ENCODE peak calls at places on chromosomes 6 and 20, in four cellular contexts. H, T, F and Y are unnamed samples.

GRCh38 chr6:29419516-29419915 is 4.8 kb downstream of the OR12D1 start:
- DNase-seq in H (no peak), T (no peak), F (no peak), Y (no peak)

GRCh38 chr6:132972971-132973370 is 158.6 kb downstream of the RPS12 start:
- DNase-seq in H (no peak), T (no peak), F (no peak), Y (no peak)

GRCh38 chr20:3846740-3847418 is at the start of gene MAVS:
- DNase-seq in H (peak; percentile 92), T (peak; percentile 69), F (peak; percentile 84), Y (peak; percentile 62)

GRCh38 chr6:165615629-165616028 is 47.4 kb downstream of the PDE10A start:
- DNase-seq in H (no peak), T (peak; percentile 7), F (no peak), Y (no peak)

GRCh38 chr6:82419088-82419720 is 55.6 kb downstream of the TPBG start:
- DNase-seq in H (no peak), T (no peak), F (no peak), Y (no peak)

GRCh38 chr6:128239146-128239545 is 281.3 kb downstream of the PTPRK start:
- DNase-seq in H (no peak), T (no peak), F (no peak), Y (no peak)

GRCh38 chr6:9401936-9402335 is 966.6 kb upstream of the SLC35B3 start:
- DNase-seq in H (no peak), T (no peak), F (no peak), Y (no peak)

GRCh38 chr20:19435820-19436219 is 223.4 kb downstream of the SLC24A3 start:
- DNase-seq in H (no peak), T (no peak), F (no peak), Y (no peak)

GRCh38 chr6:11527274-11527870 is 10.2 kb upstream of the TMEM170B start:
- DNase-seq in H (no peak), T (no peak), F (no peak), Y (no peak)

GRCh38 chr6:154504865-154505449 is 5.5 kb downstream of the CNKSR3 start:
- DNase-seq in H (peak; percentile 6), T (no peak), F (no peak), Y (no peak)

GRCh38 chr6:162485464-162485863 is 242.1 kb downstream of the PRKN start:
- DNase-seq in H (no peak), T (no peak), F (no peak), Y (no peak)

GRCh38 chr6:113089056-113089455 is 741.9 kb downstream of the RFPL4B start:
- DNase-seq in H (no peak), T (no peak), F (no peak), Y (no peak)

GRCh38 chr20:32966382-32966781 is 37.9 kb downstream of the SUN5 start:
- DNase-seq in H (peak; percentile 15), T (no peak), F (no peak), Y (no peak)

GRCh38 chr6:27553123-27553904 is 80.4 kb upstream of the ZNF184 start:
- DNase-seq in H (no peak), T (peak; percentile 77), F (peak; percentile 53), Y (peak; percentile 23)

GRCh38 chr6:73985891-73986290 is 289.9 kb downstream of the CD109 start:
- DNase-seq in H (no peak), T (no peak), F (peak; percentile 9), Y (no peak)

GRCh38 chr6:45323656-45324224 is 4.4 kb upstream of the RUNX2 start:
- DNase-seq in H (no peak), T (no peak), F (no peak), Y (no peak)

GRCh38 chr6:165183071-165183470 is 126.3 kb downstream of the C6orf118 start:
- DNase-seq in H (no peak), T (no peak), F (no peak), Y (no peak)

GRCh38 chr20:50355593-50356521 is 154.3 kb upstream of the PTPN1 start:
- DNase-seq in H (no peak), T (no peak), F (no peak), Y (no peak)

GRCh38 chr6:52416629-52417151 is 3.5 kb upstream of the EFHC1 start:
- DNase-seq in H (peak; percentile 69), T (peak; percentile 55), F (peak; percentile 60), Y (no peak)

GRCh38 chr6:132275253-132275970 is 125.9 kb downstream of the MOXD1 start:
- DNase-seq in H (no peak), T (no peak), F (no peak), Y (no peak)

GRCh38 chr6:49001856-49002255 is 461.2 kb downstream of the MMUT start:
- DNase-seq in H (no peak), T (peak; percentile 4), F (no peak), Y (no peak)

GRCh38 chr20:36481380-36482043 is 59.8 kb upstream of the MYL9 start:
- DNase-seq in H (no peak), T (no peak), F (no peak), Y (no peak)

GRCh38 chr6:127811939-127812338 is 88.9 kb downstream of the THEMIS start:
- DNase-seq in H (no peak), T (no peak), F (peak; percentile 30), Y (no peak)

GRCh38 chr6:132537977-132538376 is at the start of gene TAAR9:
- DNase-seq in H (no peak), T (no peak), F (no peak), Y (no peak)

GRCh38 chr6:19851273-19852089 is 14.3 kb downstream of the ID4 start:
- DNase-seq in H (peak; percentile 31), T (peak; percentile 83), F (no peak), Y (no peak)

GRCh38 chr6:164208371-164208770 is 793.9 kb downstream of the QKI start:
- DNase-seq in H (no peak), T (no peak), F (no peak), Y (no peak)

GRCh38 chr20:58630063-58630462 is 21.0 kb upstream of the STX16 start:
- DNase-seq in H (no peak), T (peak; percentile 69), F (no peak), Y (no peak)

GRCh38 chr6:38773338-38773737 is 58.2 kb downstream of the DNAH8 start:
- DNase-seq in H (peak; percentile 23), T (no peak), F (peak; percentile 62), Y (peak; percentile 9)

GRCh38 chr20:46215913-46216707 is 92.2 kb downstream of the CDH22 start:
- DNase-seq in H (no peak), T (peak; percentile 52), F (no peak), Y (no peak)

GRCh38 chr6:158284340-158285210 is 27.7 kb upstream of the TULP4 start:
- DNase-seq in H (no peak), T (peak; percentile 82), F (no peak), Y (no peak)

GRCh38 chr6:89430563-89430962 is 2.4 kb upstream of the ANKRD6 start:
- DNase-seq in H (no peak), T (no peak), F (no peak), Y (no peak)

GRCh38 chr20:51037499-51038110 is 14.7 kb upstream of the KCNG1 start:
- DNase-seq in H (no peak), T (no peak), F (no peak), Y (no peak)

GRCh38 chr6:89580997-89581666 is 57.4 kb downstream of the LYRM2 start:
- DNase-seq in H (no peak), T (no peak), F (no peak), Y (no peak)

GRCh38 chr6:53048431-53049195 is 16.6 kb upstream of the FBXO9 start:
- DNase-seq in H (no peak), T (peak; percentile 90), F (peak; percentile 15), Y (no peak)

GRCh38 chr20:51487525-51488279 is 54.8 kb downstream of the NFATC2 start:
- DNase-seq in H (no peak), T (peak; percentile 93), F (no peak), Y (no peak)

GRCh38 chr20:46058656-46059281 is 29.8 kb downstream of the SLC12A5 start:
- DNase-seq in H (no peak), T (no peak), F (no peak), Y (no peak)

GRCh38 chr6:139152088-139152891 is 17.4 kb downstream of the HECA start:
- DNase-seq in H (no peak), T (peak; percentile 42), F (no peak), Y (no peak)

GRCh38 chr6:163955131-163955530 is 540.6 kb downstream of the QKI start:
- DNase-seq in H (no peak), T (peak; percentile 85), F (no peak), Y (no peak)

GRCh38 chr20:235891-236290 is 8.8 kb downstream of the DEFB129 start:
- DNase-seq in H (no peak), T (no peak), F (no peak), Y (no peak)